ENCODE peak calls at places on chromosomes 5 and 9, in eight cellular contexts. Y, S, T, W, A, P, I and Z are unnamed samples.

GRCh38 chr9:123348317-123348992 is 7.5 kb upstream of the CRB2 start:
- DNase-seq in P (no peak), W (no peak), I (no peak), T (no peak), A (no peak), S (no peak), Y (no peak), Z (no peak)

GRCh38 chr5:148569948-148570347 is 84.4 kb downstream of the HTR4 start:
- DNase-seq in T (no peak), W (no peak), Y (no peak), P (no peak), A (no peak), S (no peak), I (no peak), Z (no peak)

GRCh38 chr5:56545016-56545415 is 270.3 kb upstream of the MAP3K1 start:
- DNase-seq in P (no peak), S (no peak), I (no peak), Y (no peak), A (no peak), T (no peak), W (no peak), Z (no peak)

GRCh38 chr9:70479880-70480291 is 65.4 kb upstream of the KLF9 start:
- DNase-seq in I (peak; percentile 53), Y (no peak), T (no peak), W (peak; percentile 33), A (no peak), S (no peak), P (no peak), Z (no peak)

GRCh38 chr5:1665803-1666202 is 133.8 kb downstream of the MRPL36 start:
- DNase-seq in P (no peak), S (no peak), T (no peak), A (no peak), I (no peak), W (no peak), Y (no peak), Z (no peak)

GRCh38 chr9:21789541-21790037 is 12.8 kb upstream of the MTAP start:
- DNase-seq in Y (peak; percentile 67), S (peak; percentile 82), A (peak; percentile 82), P (peak; percentile 75), T (no peak), I (peak; percentile 82), W (peak; percentile 77), Z (peak; percentile 75)

GRCh38 chr9:13529321-13530104 is 250.0 kb upstream of the MPDZ start:
- DNase-seq in S (no peak), I (no peak), A (no peak), Y (no peak), T (no peak), P (no peak), W (no peak), Z (no peak)

GRCh38 chr9:104826109-104826775 is 62.3 kb downstream of the NIPSNAP3B start:
- DNase-seq in P (no peak), I (no peak), Y (no peak), S (no peak), W (no peak), A (no peak), T (no peak), Z (no peak)

GRCh38 chr9:136143215-136144001 is 24.7 kb upstream of the TMEM250 start:
- DNase-seq in P (peak; percentile 45), Y (no peak), T (no peak), W (peak; percentile 72), I (peak; percentile 16), A (no peak), S (no peak), Z (no peak)

GRCh38 chr9:126852289-126852688 is 8.2 kb upstream of the ZBTB34 start:
- DNase-seq in W (no peak), S (no peak), I (no peak), Y (no peak), P (no peak), A (no peak), T (no peak), Z (no peak)

GRCh38 chr9:15505927-15506326 is 4.8 kb downstream of the PSIP1 start:
- DNase-seq in T (no peak), I (no peak), S (no peak), Y (no peak), P (no peak), W (no peak), A (peak; percentile 41), Z (no peak)

GRCh38 chr9:71854811-71855210 is 56.2 kb downstream of the ABHD17B start:
- DNase-seq in P (no peak), Y (no peak), T (no peak), W (no peak), A (no peak), S (no peak), I (no peak), Z (no peak)

GRCh38 chr9:110864011-110864410 is 174.3 kb downstream of the LPAR1 start:
- DNase-seq in P (no peak), Y (no peak), A (no peak), W (no peak), S (no peak), T (no peak), I (peak; percentile 80), Z (no peak)

GRCh38 chr9:93953492-93954435 is 1.4 kb downstream of the BARX1 start:
- DNase-seq in T (no peak), P (no peak), A (peak; percentile 29), Y (no peak), S (no peak), W (no peak), I (no peak), Z (no peak)

GRCh38 chr5:153211052-153211451 is 279.4 kb upstream of the GRIA1 start:
- DNase-seq in T (no peak), A (no peak), W (no peak), P (no peak), I (no peak), Y (no peak), S (no peak), Z (no peak)

GRCh38 chr5:111922344-111922743 is 165.3 kb upstream of the NREP start:
- DNase-seq in A (no peak), I (no peak), T (no peak), S (no peak), Y (no peak), W (no peak), P (no peak), Z (no peak)

GRCh38 chr9:137303893-137304382 is 1.9 kb upstream of the NRARP start:
- DNase-seq in A (no peak), S (no peak), W (no peak), P (no peak), I (no peak), Y (no peak), T (no peak), Z (no peak)

GRCh38 chr5:13866792-13867191 is 77.7 kb downstream of the DNAH5 start:
- DNase-seq in Y (no peak), W (peak; percentile 67), A (no peak), I (peak; percentile 53), S (peak; percentile 3), T (no peak), P (peak; percentile 28), Z (peak; percentile 11)

GRCh38 chr9:134694714-134695113 is 53.1 kb downstream of the COL5A1 start:
- DNase-seq in W (no peak), A (no peak), T (no peak), S (no peak), Y (no peak), P (no peak), I (no peak), Z (no peak)

GRCh38 chr9:87212563-87213154 is 265.4 kb upstream of the GAS1 start:
- DNase-seq in P (no peak), W (peak; percentile 26), Y (no peak), T (no peak), S (no peak), A (no peak), I (peak; percentile 72), Z (no peak)

GRCh38 chr5:78650562-78650930 is 2.0 kb upstream of the LHFPL2 start:
- DNase-seq in T (no peak), S (no peak), Y (no peak), I (no peak), P (no peak), W (no peak), A (no peak), Z (no peak)

GRCh38 chr5:32308951-32309350 is 3.8 kb downstream of the MTMR12 start:
- DNase-seq in P (no peak), W (no peak), I (peak; percentile 4), S (no peak), Y (no peak), T (no peak), A (no peak), Z (no peak)

GRCh38 chr5:9188956-9189355 is 356.9 kb downstream of the SEMA5A start:
- DNase-seq in A (no peak), I (no peak), Y (no peak), S (no peak), P (no peak), T (no peak), W (no peak), Z (no peak)

GRCh38 chr5:168666356-168666755 is 87.2 kb upstream of the PANK3 start:
- DNase-seq in S (no peak), I (no peak), T (no peak), P (no peak), W (no peak), A (no peak), Y (no peak), Z (no peak)

GRCh38 chr5:79931409-79931808 is 59.7 kb downstream of the MTX3 start:
- DNase-seq in T (no peak), P (no peak), W (no peak), I (no peak), A (no peak), S (no peak), Y (no peak), Z (no peak)

GRCh38 chr5:127907907-127908306 is 175.7 kb upstream of the SLC12A2 start:
- DNase-seq in T (no peak), A (no peak), W (no peak), Y (no peak), I (no peak), P (no peak), S (no peak), Z (no peak)

GRCh38 chr5:172830876-172831662 is 3.0 kb upstream of the ERGIC1 start:
- DNase-seq in P (no peak), A (no peak), Y (no peak), W (no peak), I (peak; percentile 36), S (peak; percentile 83), T (no peak), Z (peak; percentile 67)

GRCh38 chr9:116156621-116157314 is 3.2 kb downstream of the PAPPA start:
- DNase-seq in P (peak; percentile 14), A (no peak), S (no peak), W (peak; percentile 22), T (no peak), Y (peak; percentile 29), I (peak; percentile 49), Z (peak; percentile 70)

GRCh38 chr5:123754167-123754840 is 242.3 kb downstream of the CSNK1G3 start:
- DNase-seq in W (no peak), S (peak; percentile 38), Y (no peak), T (no peak), P (no peak), I (peak; percentile 20), A (no peak), Z (peak; percentile 24)

GRCh38 chr5:3167473-3167872 is 416.0 kb upstream of the IRX2 start:
- DNase-seq in T (no peak), A (no peak), P (no peak), I (no peak), W (no peak), Y (no peak), S (no peak), Z (no peak)

GRCh38 chr5:81544351-81545001 is 150.5 kb upstream of the ACOT12 start:
- DNase-seq in T (no peak), S (no peak), A (no peak), Y (no peak), I (no peak), W (no peak), P (no peak), Z (no peak)

GRCh38 chr5:175746851-175747250 is 89.0 kb downstream of the HRH2 start:
- DNase-seq in P (peak; percentile 52), A (no peak), Y (no peak), I (peak; percentile 54), S (no peak), T (no peak), W (peak; percentile 58), Z (no peak)